ENCODE peak calls at places on chromosomes 5 and 9, in four cellular contexts. A, E, P and I are unnamed samples.

GRCh38 chr5:128199104-128199503 is 115.5 kb downstream of the SLC12A2 start:
- DNase-seq in E (no peak), P (no peak), A (no peak), I (no peak)

GRCh38 chr5:139140631-139141071 is 57.5 kb downstream of the SIL1 start:
- DNase-seq in A (no peak), P (no peak), E (no peak), I (no peak)

GRCh38 chr5:142611154-142611553 is 74.7 kb downstream of the FGF1 start:
- DNase-seq in A (peak), E (peak), P (no peak), I (no peak)

GRCh38 chr5:169945831-169946261 is 34.4 kb downstream of the INSYN2B start:
- DNase-seq in A (peak), E (no peak), P (no peak), I (no peak)

GRCh38 chr9:108162664-108163063 is 673.1 kb upstream of the KLF4 start:
- DNase-seq in E (no peak), P (no peak), A (no peak), I (no peak)

GRCh38 chr9:20292002-20292401 is 330.3 kb downstream of the MLLT3 start:
- DNase-seq in A (no peak), E (no peak), P (no peak), I (no peak)

GRCh38 chr5:143309661-143310431 is 93.6 kb downstream of the NR3C1 start:
- DNase-seq in A (no peak), P (no peak), E (no peak), I (no peak)

GRCh38 chr5:10885026-10885425 is 124.0 kb upstream of the DAP start:
- DNase-seq in E (no peak), A (no peak), P (no peak), I (no peak)

GRCh38 chr5:139391570-139392323 is 2.0 kb upstream of the MZB1 start:
- DNase-seq in E (no peak), A (no peak), P (no peak), I (no peak)

GRCh38 chr5:180331647-180331950 is 21.5 kb downstream of the GFPT2 start:
- DNase-seq in P (no peak), A (no peak), E (no peak), I (no peak)

GRCh38 chr5:1670342-1670741 is 129.3 kb downstream of the MRPL36 start:
- DNase-seq in E (no peak), P (no peak), A (no peak), I (peak)

GRCh38 chr9:87336914-87337333 is 160.7 kb upstream of the DAPK1 start:
- DNase-seq in A (peak), P (peak), E (no peak), I (peak)

GRCh38 chr5:5342784-5343183 is 79.7 kb upstream of the ICE1 start:
- DNase-seq in E (no peak), A (no peak), P (no peak), I (no peak)

GRCh38 chr5:160021818-160022446 is 13.0 kb downstream of the TTC1 start:
- DNase-seq in P (peak), A (peak), E (no peak), I (no peak)

GRCh38 chr5:102531506-102531905 is 32.7 kb upstream of the SLCO6A1 start:
- DNase-seq in A (no peak), P (no peak), E (no peak), I (no peak)

GRCh38 chr5:83488821-83489220 is 17.3 kb downstream of the VCAN start:
- DNase-seq in A (no peak), E (no peak), P (no peak), I (no peak)

GRCh38 chr9:112120471-112120925 is 54.6 kb downstream of the SUSD1 start:
- DNase-seq in A (no peak), E (no peak), P (no peak), I (no peak)

GRCh38 chr5:59712836-59713487 is 180.6 kb downstream of the PDE4D start:
- DNase-seq in A (no peak), E (no peak), P (no peak), I (no peak)

GRCh38 chr9:113623851-113624485 is 160.4 kb downstream of the RGS3 start:
- DNase-seq in P (no peak), E (peak), A (no peak), I (no peak)

GRCh38 chr5:134131578-134132350 is 17.3 kb downstream of the TCF7 start:
- DNase-seq in E (no peak), P (no peak), A (no peak), I (no peak)

GRCh38 chr9:86091477-86091876 is 7.9 kb downstream of the GOLM1 start:
- DNase-seq in P (no peak), E (no peak), A (no peak), I (no peak)

GRCh38 chr9:133167096-133167695 is 3.5 kb upstream of the GBGT1 start:
- DNase-seq in E (peak), A (no peak), P (no peak), I (no peak)

GRCh38 chr9:69564557-69564956 is 107.6 kb downstream of the APBA1 start:
- DNase-seq in P (no peak), A (no peak), E (no peak), I (no peak)

GRCh38 chr5:57684299-57684702 is 201.7 kb upstream of the ACTBL2 start:
- DNase-seq in A (no peak), P (no peak), E (no peak), I (no peak)

GRCh38 chr5:123097871-123098735 is 9.1 kb downstream of the PRDM6 start:
- DNase-seq in P (no peak), A (no peak), E (no peak), I (no peak)

GRCh38 chr5:134246771-134247329 is 21.0 kb upstream of the PPP2CA start:
- DNase-seq in E (no peak), A (peak), P (no peak), I (peak)

GRCh38 chr5:151213803-151214613 is 9.9 kb downstream of the CCDC69 start:
- DNase-seq in E (peak), P (peak), A (peak), I (no peak)
- H3K27ac ChIP-seq in E (peak), P (peak), A (peak), I (peak)

GRCh38 chr5:67957374-67957773 is 258.2 kb upstream of the PIK3R1 start:
- DNase-seq in P (no peak), A (no peak), E (no peak), I (no peak)
- H3K4me3 ChIP-seq in P (no peak), A (no peak), E (no peak), I (no peak)

DNA sequence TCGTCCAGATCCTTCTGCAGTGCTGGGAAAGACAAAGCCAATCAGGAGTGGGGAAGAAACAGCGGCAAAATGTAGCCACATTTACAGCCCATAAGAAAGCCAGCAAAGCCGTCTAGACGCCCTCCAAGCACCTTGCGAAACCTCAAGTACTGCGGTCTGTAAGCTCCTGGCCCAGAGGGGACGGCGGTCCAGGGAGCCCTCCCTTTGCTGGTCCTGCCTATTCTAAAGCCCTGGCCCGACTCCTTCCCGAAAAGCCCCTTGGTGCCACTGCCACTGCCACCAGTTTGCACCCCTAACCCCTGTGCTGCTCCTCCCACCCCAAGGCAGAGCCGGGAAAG is 1.1 kb downstream of the TOR1A start:
- DNase-seq in P (no peak), E (no peak), A (no peak), I (no peak)
- TF ChIP-seq CTCF in P (no peak), E (no peak), A (no peak), I (no peak)

GRCh38 chr9:98107926-98108325 is 11.1 kb downstream of the TRIM14 start:
- DNase-seq in A (no peak), P (no peak), E (no peak), I (no peak)
- H3K27ac ChIP-seq in A (no peak), P (peak), E (no peak), I (no peak)

GRCh38 chr5:131147258-131147657 is 17.8 kb downstream of the HINT1 start:
- DNase-seq in P (no peak), E (no peak), A (no peak), I (no peak)

GRCh38 chr5:131156385-131156784 is 8.7 kb downstream of the HINT1 start:
- DNase-seq in E (no peak), P (no peak), A (no peak), I (no peak)

GRCh38 chr5:131151216-131151615 is 13.8 kb downstream of the HINT1 start:
- DNase-seq in A (no peak), E (no peak), P (no peak), I (no peak)

GRCh38 chr5:131148835-131149234 is 16.2 kb downstream of the HINT1 start:
- DNase-seq in P (no peak), E (no peak), A (no peak), I (no peak)

GRCh38 chr5:131150408-131150807 is 14.6 kb downstream of the HINT1 start:
- DNase-seq in E (no peak), P (no peak), A (no peak), I (no peak)
- H3K4me3 ChIP-seq in E (no peak), P (no peak), A (no peak), I (no peak)

DNA sequence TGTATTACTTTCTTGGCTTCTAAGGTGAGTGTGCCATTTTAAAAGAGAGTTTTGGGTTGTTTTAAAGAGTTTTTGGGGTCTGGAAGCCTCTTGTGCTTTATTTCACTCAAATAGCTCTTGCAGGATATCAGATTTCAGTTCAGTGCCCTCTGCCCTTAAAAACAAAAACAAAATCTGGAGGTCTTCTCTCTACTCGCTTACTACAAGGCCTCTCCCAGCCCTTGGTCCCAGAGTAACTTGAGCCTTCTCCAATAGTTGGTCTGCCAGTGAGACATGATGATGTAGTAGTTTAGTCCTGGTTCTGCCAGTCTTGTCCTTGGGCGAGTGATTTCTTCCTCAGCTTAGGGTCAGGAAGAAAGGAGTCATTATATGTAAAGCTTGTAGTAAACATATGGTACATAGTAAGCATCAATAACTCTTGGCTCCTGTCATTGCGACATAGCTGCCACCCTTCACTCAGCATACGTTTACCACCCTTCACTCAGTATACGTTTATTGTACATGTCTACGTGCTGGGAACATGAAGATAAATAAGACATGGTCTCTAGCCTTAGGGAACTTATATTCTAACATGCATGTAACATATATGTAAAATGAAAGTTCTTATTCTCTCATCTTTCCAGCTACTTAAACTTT is 147.6 kb downstream of the MAN2A1 start:
- DNase-seq in E (no peak), P (no peak), A (no peak), I (no peak)
- TF ChIP-seq CTCF in E (no peak), P (no peak), A (no peak), I (no peak)

GRCh38 chr9:127876026-127876763 is 1.3 kb downstream of the AK1 start:
- DNase-seq in A (no peak), P (no peak), E (no peak), I (no peak)

GRCh38 chr9:127874301-127875216 is 2.9 kb downstream of the AK1 start:
- DNase-seq in A (no peak), P (no peak), E (no peak), I (no peak)

GRCh38 chr9:127873886-127874285 is 3.6 kb downstream of the AK1 start:
- DNase-seq in A (peak), E (peak), P (no peak), I (no peak)

GRCh38 chr9:127876764-127877562 is 512 bp downstream of the AK1 start:
- DNase-seq in A (no peak), P (no peak), E (no peak), I (no peak)

DNA sequence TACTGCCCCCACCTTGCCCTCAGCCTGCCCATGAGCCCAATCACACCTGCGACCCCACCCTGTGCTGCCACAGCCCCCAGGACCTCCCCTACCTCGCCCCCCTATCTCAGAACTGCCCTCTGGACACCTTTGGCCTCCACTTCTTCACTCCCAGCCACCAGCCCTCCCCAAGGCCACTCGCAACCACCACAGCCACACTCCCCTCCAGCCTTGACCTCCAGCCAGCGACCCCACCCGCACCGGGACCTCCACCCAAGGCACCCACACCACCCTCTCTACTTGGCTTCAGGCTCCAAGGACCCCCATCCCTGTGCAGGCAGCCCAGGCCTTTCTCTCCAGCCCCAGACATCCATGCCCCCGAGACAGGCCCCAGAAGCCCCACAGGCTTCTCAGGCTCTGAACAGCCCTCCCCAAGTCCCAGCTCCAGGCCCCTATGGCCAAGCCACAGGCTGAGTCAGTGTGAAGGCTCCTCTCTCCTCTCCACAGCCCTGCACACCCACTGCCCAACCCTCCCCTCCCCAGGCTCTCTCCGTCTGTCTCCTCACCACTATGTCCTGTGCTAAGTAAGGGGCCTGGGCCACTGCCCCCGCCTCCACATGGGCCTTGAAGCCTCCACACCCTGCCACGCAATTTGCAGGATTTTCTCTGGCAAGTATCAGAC is 2.0 kb downstream of the AK1 start:
- DNase-seq in E (no peak), A (no peak), P (no peak), I (no peak)
- H3K27ac ChIP-seq in E (peak), A (peak), P (no peak), I (peak)

DNA sequence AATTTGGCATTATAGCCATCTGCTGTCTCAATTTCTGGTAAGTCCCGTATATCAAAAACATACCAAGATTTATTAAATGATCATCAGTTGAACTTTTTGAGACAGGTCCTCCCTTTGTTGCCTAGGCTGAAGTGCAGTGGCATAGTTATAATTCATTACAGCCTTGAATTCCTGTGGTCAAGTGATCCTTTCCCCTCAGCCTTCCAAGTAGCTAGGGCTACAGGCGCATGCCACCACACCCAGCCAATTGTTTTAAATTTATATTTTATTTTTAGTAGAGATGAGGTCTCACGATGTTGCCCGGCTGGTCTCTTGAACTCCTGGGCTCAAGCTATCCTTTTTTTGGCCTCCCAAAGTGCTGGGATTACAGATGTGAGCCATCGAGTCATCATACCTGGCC is 418.9 kb downstream of the ARHGEF28 start:
- DNase-seq in E (no peak), A (no peak), P (no peak), I (no peak)
- H3K4me3 ChIP-seq in E (no peak), A (no peak), P (no peak), I (no peak)

GRCh38 chr5:61139094-61139873 is 23.0 kb downstream of the SMIM15 start:
- DNase-seq in P (no peak), E (no peak), A (no peak), I (no peak)
- TF ChIP-seq CTCF in P (peak), E (no peak), A (no peak), I (no peak)

DNA sequence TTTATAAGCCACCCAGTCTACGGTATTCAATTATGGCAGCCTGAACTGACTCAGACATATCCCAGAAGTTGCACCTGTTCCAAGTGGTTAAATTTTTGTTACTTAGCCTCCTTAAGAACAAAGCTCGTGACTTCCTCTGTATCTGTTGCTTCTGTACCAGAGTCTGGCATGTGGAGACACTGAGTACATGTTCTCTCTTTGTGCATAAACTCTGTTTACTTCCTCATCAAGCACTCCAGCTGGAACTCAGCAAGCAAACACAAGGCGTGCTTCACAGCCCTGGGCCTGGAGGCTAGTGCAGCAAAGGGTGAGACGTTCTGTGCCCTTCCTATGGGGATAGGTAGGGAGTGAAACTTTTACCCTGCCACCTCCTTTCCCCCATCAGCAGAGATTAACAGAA is 19.0 kb downstream of the C9orf152 start:
- DNase-seq in A (no peak), E (no peak), P (no peak), I (no peak)
- H3K27ac ChIP-seq in A (no peak), E (peak), P (no peak), I (peak)